ENCODE peak calls at places on chromosome 5, in eight cellular contexts. Q is osteoblast, L is ovary, A is OCI-LY7, D is sigmoid colon, O is right lobe of liver, F is stomach, W is Caco-2. E is an unnamed sample.

GRCh38 chr5:35709688-35710087 is 92.0 kb downstream of the SPEF2 start:
- DNase-seq in Q (no peak), L (no peak), A (no peak), D (no peak), O (no peak), F (no peak), W (no peak), E (no peak)

GRCh38 chr5:137622850-137623249 is 113.0 kb downstream of the KLHL3 start:
- DNase-seq in Q (no peak), L (no peak), A (no peak), D (peak; percentile 76), O (peak; percentile 94), F (peak; percentile 86), W (no peak), E (peak; percentile 88)

GRCh38 chr5:134245101-134245604 is 19.3 kb upstream of the PPP2CA start:
- DNase-seq in Q (peak; percentile 31), L (peak; percentile 24), A (no peak), D (no peak), O (no peak), F (no peak), W (peak; percentile 63), E (no peak)

GRCh38 chr5:107557051-107557658 is 113.6 kb downstream of the EFNA5 start:
- DNase-seq in Q (no peak), L (no peak), A (no peak), D (no peak), O (peak; percentile 41), F (no peak), W (peak; percentile 69), E (no peak)

GRCh38 chr5:127959152-127959764 is 124.3 kb upstream of the SLC12A2 start:
- DNase-seq in Q (peak; percentile 57), L (peak; percentile 66), A (no peak), D (peak; percentile 83), O (peak; percentile 58), F (peak; percentile 70), W (no peak), E (peak; percentile 64)

GRCh38 chr5:63401434-63402046 is 560.7 kb downstream of the HTR1A start:
- DNase-seq in Q (no peak), L (peak; percentile 55), A (peak; percentile 48), D (no peak), O (peak; percentile 57), F (peak; percentile 58), W (peak; percentile 66), E (peak; percentile 76)

GRCh38 chr5:68932830-68933434 is 160.9 kb upstream of the SLC30A5 start:
- DNase-seq in Q (no peak), L (no peak), A (peak; percentile 80), D (no peak), O (no peak), F (no peak), W (peak; percentile 40), E (no peak)

GRCh38 chr5:112967520-112968083 is 9.0 kb upstream of the DCP2 start:
- DNase-seq in Q (no peak), L (no peak), A (no peak), D (no peak), O (no peak), F (no peak), W (no peak), E (no peak)

GRCh38 chr5:161846731-161847130 is 1.2 kb upstream of the GABRA1 start:
- DNase-seq in Q (no peak), L (no peak), A (no peak), D (no peak), O (no peak), F (no peak), W (peak; percentile 32), E (no peak)

GRCh38 chr5:58891072-58891970 is 308.4 kb downstream of the RAB3C start:
- DNase-seq in Q (peak; percentile 86), L (peak; percentile 89), A (peak; percentile 45), D (peak; percentile 77), O (no peak), F (peak; percentile 70), W (peak; percentile 73), E (peak; percentile 74)

GRCh38 chr5:54900906-54901725 is 84.3 kb downstream of the ESM1 start:
- DNase-seq in Q (peak; percentile 82), L (peak; percentile 78), A (no peak), D (peak; percentile 89), O (no peak), F (peak; percentile 43), W (no peak), E (no peak)

GRCh38 chr5:71600783-71601182 is 13.6 kb downstream of the MCCC2 start:
- DNase-seq in Q (no peak), L (no peak), A (no peak), D (no peak), O (no peak), F (no peak), W (no peak), E (no peak)

GRCh38 chr5:14025566-14026276 is 81.2 kb upstream of the DNAH5 start:
- DNase-seq in Q (no peak), L (no peak), A (no peak), D (no peak), O (no peak), F (no peak), W (no peak), E (no peak)

GRCh38 chr5:127419007-127419406 is 98.4 kb upstream of the PRRC1 start:
- DNase-seq in Q (no peak), L (no peak), A (no peak), D (no peak), O (no peak), F (no peak), W (no peak), E (no peak)

GRCh38 chr5:137502632-137503031 is 3.5 kb upstream of the SPOCK1 start:
- DNase-seq in Q (no peak), L (no peak), A (no peak), D (no peak), O (no peak), F (no peak), W (no peak), E (no peak)

GRCh38 chr5:52810426-52810825 is 22.7 kb downstream of the ITGA1 start:
- DNase-seq in Q (no peak), L (no peak), A (no peak), D (no peak), O (no peak), F (no peak), W (no peak), E (no peak)

GRCh38 chr5:668299-668995 is 24.7 kb downstream of the TPPP start:
- DNase-seq in Q (peak; percentile 75), L (no peak), A (no peak), D (no peak), O (no peak), F (no peak), W (no peak), E (no peak)

GRCh38 chr5:3349704-3350565 is 245.7 kb upstream of the IRX1 start:
- DNase-seq in Q (no peak), L (no peak), A (no peak), D (peak; percentile 21), O (no peak), F (peak; percentile 20), W (no peak), E (no peak)

GRCh38 chr5:88861213-88861612 is 21.8 kb downstream of the MEF2C start:
- DNase-seq in Q (no peak), L (no peak), A (no peak), D (no peak), O (no peak), F (no peak), W (no peak), E (no peak)

GRCh38 chr5:92559331-92559730 is 1021.7 kb downstream of the NR2F1-AS1 start:
- DNase-seq in Q (no peak), L (no peak), A (no peak), D (no peak), O (no peak), F (no peak), W (no peak), E (no peak)
- H3K4me1 ChIP-seq in Q (peaks cover 32% of the 10 kb centered on the region), L (no peaks in the 10 kb centered on the region), A (no peaks in the 10 kb centered on the region), D (no peaks in the 10 kb centered on the region), O (no peaks in the 10 kb centered on the region), F (no peaks in the 10 kb centered on the region), W (no peaks in the 10 kb centered on the region), E (no peaks in the 10 kb centered on the region)

GRCh38 chr5:16464664-16465543 is 696 bp downstream of the ZNF622 start:
- DNase-seq in Q (no peak), L (no peak), A (peak; percentile 33), D (no peak), O (peak; percentile 59), F (no peak), W (no peak), E (peak; percentile 70)
- TF ChIP-seq CTCF in Q (peak; percentile 16), L (no peak), A (peak; percentile 23), D (no peak), O (no peak), F (no peak), W (no peak), E (no peak)

GRCh38 chr5:56329652-56330051 is 96.5 kb upstream of the ANKRD55 start:
- DNase-seq in Q (no peak), L (no peak), A (no peak), D (no peak), O (no peak), F (no peak), W (no peak), E (no peak)

GRCh38 chr5:56330167-56330566 is 97.0 kb upstream of the ANKRD55 start:
- DNase-seq in Q (no peak), L (no peak), A (no peak), D (no peak), O (no peak), F (no peak), W (no peak), E (no peak)

GRCh38 chr5:56330806-56331205 is 97.7 kb upstream of the ANKRD55 start:
- DNase-seq in Q (no peak), L (no peak), A (no peak), D (no peak), O (no peak), F (no peak), W (no peak), E (no peak)

GRCh38 chr5:56327810-56328209 is 94.7 kb upstream of the ANKRD55 start:
- DNase-seq in Q (no peak), L (no peak), A (no peak), D (no peak), O (no peak), F (no peak), W (no peak), E (no peak)

DNA sequence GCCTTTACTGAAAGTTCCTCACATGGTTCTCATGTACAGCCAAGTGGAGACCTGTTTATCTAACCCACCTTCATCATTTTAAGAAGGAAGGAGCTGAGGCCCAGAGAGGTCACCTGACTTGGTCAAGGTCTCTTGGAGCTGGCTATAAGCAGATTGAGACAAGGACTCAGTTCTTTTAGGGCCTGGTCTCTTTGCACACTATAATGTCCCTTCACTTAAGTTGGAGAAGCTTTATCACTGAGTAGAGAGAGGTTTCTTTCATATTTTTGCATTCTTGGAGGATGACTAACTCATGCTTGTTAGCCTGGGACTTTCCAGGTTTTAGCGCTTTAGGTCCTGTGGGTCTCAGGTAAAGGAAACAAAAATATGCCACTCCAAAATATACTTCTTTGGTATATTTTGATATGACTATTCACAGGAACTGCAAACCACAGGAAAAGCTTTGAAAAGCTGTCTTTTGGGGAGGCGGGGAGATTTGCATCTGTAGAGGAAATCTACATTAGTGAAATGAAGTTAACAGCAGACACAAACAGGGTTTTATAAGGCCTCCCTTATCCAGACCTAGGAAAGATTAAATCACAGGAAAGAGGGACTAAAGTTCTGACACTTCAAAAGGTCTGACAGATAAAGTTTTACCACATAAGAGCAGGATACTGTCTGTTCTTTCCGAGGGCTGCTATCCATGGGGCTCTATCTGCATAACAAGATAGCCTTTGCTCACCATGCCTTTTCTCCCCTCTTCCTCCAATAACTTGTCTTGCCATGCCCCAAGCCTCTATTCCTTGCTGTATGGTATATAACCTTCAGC is 95.8 kb upstream of the ANKRD55 start:
- DNase-seq in Q (no peak), L (no peak), A (no peak), D (no peak), O (no peak), F (no peak), W (peak; percentile 57), E (no peak)
- H3K4me3 ChIP-seq in Q (no peak overlapping the region), L (no peak overlapping the region), A (no peak overlapping the region), D (no peak overlapping the region), O (no peak overlapping the region), F (no peak overlapping the region), W (no peak overlapping the region), E (no peak overlapping the region)

GRCh38 chr5:143179126-143179740 is 224.3 kb downstream of the NR3C1 start:
- DNase-seq in Q (no peak), L (no peak), A (no peak), D (no peak), O (no peak), F (no peak), W (no peak), E (no peak)
- H3K4me1 ChIP-seq in Q (peaks cover 43% of the 10 kb centered on the region), L (peaks cover 5% of the 10 kb centered on the region), A (no peaks in the 10 kb centered on the region), D (no peaks in the 10 kb centered on the region), O (peaks cover 23% of the 10 kb centered on the region), F (peaks cover 63% of the 10 kb centered on the region), W (no peaks in the 10 kb centered on the region), E (peaks cover 11% of the 10 kb centered on the region)

E was measured in pancreas.